ENCODE peak calls at places on chromosomes 16 and 17, in eight cellular contexts. M, T, C, U, H, Z, X and D are unnamed samples.

GRCh38 chr17:73215414-73215813 is 22.6 kb downstream of the COG1 start:
- DNase-seq in M (no peak), T (no peak), C (no peak), U (no peak), H (no peak), Z (no peak), X (no peak), D (no peak)

GRCh38 chr16:60206511-60206910 is 1472.4 kb upstream of the GOT2 start:
- DNase-seq in M (no peak), T (no peak), C (no peak), U (no peak), H (no peak), Z (no peak), X (no peak), D (no peak)

GRCh38 chr17:8005357-8005756 is 2.9 kb downstream of the GUCY2D start:
- DNase-seq in M (no peak), T (no peak), C (no peak), U (no peak), H (no peak), Z (no peak), X (no peak), D (no peak)

GRCh38 chr17:75459590-75460267 is 3.3 kb downstream of the TMEM94 start:
- DNase-seq in M (no peak), T (no peak), C (no peak), U (no peak), H (peak), Z (no peak), X (no peak), D (no peak)

GRCh38 chr17:45828171-45829133 is 16.2 kb upstream of the SPPL2C start:
- DNase-seq in M (no peak), T (no peak), C (no peak), U (no peak), H (no peak), Z (no peak), X (no peak), D (no peak)

GRCh38 chr17:67534941-67535340 is 157.9 kb downstream of the PITPNC1 start:
- DNase-seq in M (no peak), T (no peak), C (no peak), U (no peak), H (no peak), Z (no peak), X (no peak), D (no peak)

GRCh38 chr17:79986441-79987186 is 49.1 kb downstream of the TBC1D16 start:
- DNase-seq in M (peak), T (no peak), C (no peak), U (no peak), H (peak), Z (no peak), X (no peak), D (no peak)

GRCh38 chr17:64275016-64275415 is 12.0 kb upstream of the TEX2 start:
- DNase-seq in M (no peak), T (no peak), C (no peak), U (no peak), H (no peak), Z (no peak), X (no peak), D (no peak)

GRCh38 chr17:61728297-61728836 is 135.0 kb downstream of the BRIP1 start:
- DNase-seq in M (no peak), T (no peak), C (no peak), U (no peak), H (no peak), Z (no peak), X (no peak), D (no peak)

GRCh38 chr17:40320771-40321501 is 12.0 kb downstream of the RARA start:
- DNase-seq in M (no peak), T (no peak), C (no peak), U (peak), H (no peak), Z (no peak), X (peak), D (no peak)

GRCh38 chr17:718075-718474 is 3.4 kb upstream of the VPS53 start:
- DNase-seq in M (no peak), T (no peak), C (no peak), U (no peak), H (no peak), Z (no peak), X (no peak), D (no peak)

GRCh38 chr16:57169327-57169726 is 16.5 kb downstream of the PSME3IP1 start:
- DNase-seq in M (no peak), T (no peak), C (no peak), U (no peak), H (no peak), Z (no peak), X (no peak), D (no peak)

GRCh38 chr17:73541111-73541510 is 103.1 kb downstream of the SDK2 start:
- DNase-seq in M (no peak), T (no peak), C (no peak), U (no peak), H (no peak), Z (no peak), X (no peak), D (no peak)

GRCh38 chr17:33145941-33146340 is 147.2 kb downstream of the ASIC2 start:
- DNase-seq in M (no peak), T (no peak), C (no peak), U (no peak), H (no peak), Z (no peak), X (no peak), D (no peak)

GRCh38 chr16:1613240-1613639 is 1.1 kb downstream of the CRAMP1 start:
- DNase-seq in M (no peak), T (no peak), C (no peak), U (no peak), H (no peak), Z (no peak), X (no peak), D (no peak)